ENCODE peak calls at places on chromosome 21, in ten cellular contexts. S is heart right ventricle, V is lower lobe of right lung, I is kidney, Y is breast epithelium, N is tibial artery, J is endothelial cell of umbilical vein, C is tibial nerve, E is stomach, M is fibroblast of lung. R is an unnamed sample.

GRCh38 chr21:45537746-45538291 is 4.4 kb downstream of the SLC19A1 start:
- DNase-seq in J (no peak), C (no peak), Y (peak), M (no peak), I (peak), N (peak), E (peak), V (peak), S (no peak), R (no peak)

GRCh38 chr21:42443181-42443785 is 39.6 kb downstream of the UBASH3A start:
- DNase-seq in N (peak), C (no peak), V (no peak), M (no peak), J (no peak), I (no peak), S (no peak), Y (no peak), E (no peak), R (no peak)

GRCh38 chr21:41348434-41348833 is 13.4 kb upstream of the MX2 start:
- DNase-seq in E (no peak), I (no peak), J (no peak), M (no peak), C (no peak), V (no peak), Y (no peak), N (no peak), S (no peak), R (no peak)

GRCh38 chr21:45547211-45547900 is 5.1 kb upstream of the SLC19A1 start:
- DNase-seq in M (no peak), J (no peak), V (no peak), N (peak), E (no peak), C (no peak), Y (no peak), I (peak), S (no peak), R (no peak)

GRCh38 chr21:36320421-36321324 is 676 bp downstream of the MORC3 start:
- DNase-seq in E (peak), C (peak), Y (peak), S (no peak), N (peak), M (peak), J (peak), V (peak), I (peak), R (peak)

GRCh38 chr21:25878334-25878733 is 143.6 kb downstream of the GABPA start:
- DNase-seq in V (no peak), M (peak), N (no peak), I (no peak), Y (no peak), S (no peak), C (no peak), E (no peak), J (no peak), R (peak)

GRCh38 chr21:35338881-35339632 is 290.0 kb upstream of the RUNX1 start:
- DNase-seq in E (no peak), M (no peak), S (no peak), V (no peak), Y (no peak), I (no peak), J (no peak), C (no peak), N (no peak), R (no peak)

GRCh38 chr21:46351476-46352155 is 27.7 kb downstream of the PCNT start:
- DNase-seq in M (no peak), C (no peak), J (no peak), E (no peak), V (no peak), I (no peak), Y (no peak), S (no peak), N (no peak), R (no peak)

GRCh38 chr21:23009360-23009759 is 2011.2 kb downstream of the NCAM2 start:
- DNase-seq in Y (no peak), S (no peak), V (no peak), N (no peak), M (no peak), I (no peak), J (no peak), E (no peak), C (no peak), R (no peak)

GRCh38 chr21:31894441-31894840 is 21.6 kb downstream of the HUNK start:
- DNase-seq in N (no peak), I (no peak), Y (no peak), J (no peak), E (no peak), S (no peak), M (no peak), V (no peak), C (no peak), R (no peak)

GRCh38 chr21:32411366-32412161 is 942 bp upstream of the EVA1C start:
- DNase-seq in V (peak), Y (peak), E (peak), N (peak), M (peak), C (peak), J (peak), I (peak), S (peak), R (peak)

GRCh38 chr21:43287974-43288755 is 119.4 kb downstream of the CRYAA start:
- DNase-seq in N (no peak), V (peak), M (no peak), J (no peak), I (peak), Y (no peak), E (peak), C (no peak), S (no peak), R (no peak)

GRCh38 chr21:44709426-44710293 is 1.7 kb downstream of the TSPEAR start:
- DNase-seq in M (peak), C (no peak), S (no peak), I (peak), Y (peak), E (no peak), J (no peak), N (peak), V (no peak), R (no peak)

GRCh38 chr21:29753216-29753615 is 186.6 kb downstream of the GRIK1 start:
- DNase-seq in I (no peak), C (no peak), S (no peak), V (no peak), J (no peak), M (no peak), Y (no peak), E (no peak), N (no peak), R (no peak)

GRCh38 chr21:25967566-25968438 is 202.8 kb downstream of the APP start:
- DNase-seq in S (no peak), Y (no peak), J (peak), E (no peak), V (no peak), I (no peak), C (no peak), M (peak), N (no peak), R (peak)

GRCh38 chr21:28771790-28772501 is 220.7 kb downstream of the LTN1 start:
- DNase-seq in M (peak), J (no peak), S (no peak), E (no peak), V (no peak), N (no peak), Y (no peak), C (no peak), I (no peak), R (peak)

GRCh38 chr21:44687671-44688070 is 5.7 kb upstream of the KRTAP12-1 start:
- DNase-seq in M (no peak), E (no peak), I (peak), N (no peak), Y (no peak), J (no peak), S (no peak), V (no peak), C (no peak), R (no peak)

DNA sequence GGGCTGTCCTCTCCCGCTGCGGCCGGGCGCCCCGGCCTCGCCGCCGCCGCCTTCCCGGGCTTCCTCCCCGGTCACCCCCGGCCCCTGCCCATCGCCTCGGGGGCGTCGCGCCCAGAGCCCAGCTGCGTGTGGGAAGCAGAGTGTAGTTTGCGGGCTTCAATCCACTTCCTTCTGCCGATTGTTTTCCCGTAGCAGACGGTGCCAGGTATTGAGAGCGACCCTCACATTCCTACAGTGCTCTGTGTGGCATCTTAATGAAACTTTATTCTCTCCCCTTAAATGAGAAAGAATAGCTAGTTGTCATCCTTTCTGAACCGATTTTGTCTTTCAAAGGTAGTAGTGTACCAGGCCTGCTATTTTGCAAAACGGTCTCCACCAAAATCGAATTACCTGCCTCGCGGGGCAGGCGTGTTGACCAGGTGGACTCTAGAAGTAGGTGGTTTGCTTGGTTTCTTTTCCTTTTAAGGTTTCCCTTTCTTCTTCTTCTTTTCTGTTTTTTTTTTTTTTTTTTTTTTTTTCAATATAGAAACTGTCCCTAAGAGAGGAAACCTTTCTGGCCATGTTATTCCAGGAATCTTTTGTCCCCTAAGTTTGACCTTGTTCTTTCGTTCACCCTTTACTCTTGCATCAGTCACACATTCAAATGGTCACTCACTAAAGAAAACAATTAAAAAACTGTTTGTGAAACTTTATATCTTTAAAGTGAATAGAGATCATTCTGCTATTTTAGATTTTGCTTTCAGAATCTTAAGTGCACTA is 881 bp downstream of the USP25 start:
- DNase-seq in V (no peak), S (peak), N (no peak), J (peak), E (no peak), I (no peak), C (no peak), Y (no peak), M (no peak), R (no peak)
- TF ChIP-seq CTCF in V (no peak), S (no peak), N (no peak), J (no peak), E (no peak), I (no peak), C (no peak), Y (no peak), M (no peak), R (no peak)

GRCh38 chr21:20329636-20330035 is 668.6 kb upstream of the NCAM2 start:
- DNase-seq in M (no peak), N (no peak), C (no peak), J (no peak), V (no peak), E (no peak), I (no peak), S (no peak), Y (no peak), R (no peak)
- H3K27ac ChIP-seq in M (no peak), N (no peak), C (no peak), J (no peak), V (no peak), E (no peak), I (no peak), S (no peak), Y (no peak), R (no peak)

DNA sequence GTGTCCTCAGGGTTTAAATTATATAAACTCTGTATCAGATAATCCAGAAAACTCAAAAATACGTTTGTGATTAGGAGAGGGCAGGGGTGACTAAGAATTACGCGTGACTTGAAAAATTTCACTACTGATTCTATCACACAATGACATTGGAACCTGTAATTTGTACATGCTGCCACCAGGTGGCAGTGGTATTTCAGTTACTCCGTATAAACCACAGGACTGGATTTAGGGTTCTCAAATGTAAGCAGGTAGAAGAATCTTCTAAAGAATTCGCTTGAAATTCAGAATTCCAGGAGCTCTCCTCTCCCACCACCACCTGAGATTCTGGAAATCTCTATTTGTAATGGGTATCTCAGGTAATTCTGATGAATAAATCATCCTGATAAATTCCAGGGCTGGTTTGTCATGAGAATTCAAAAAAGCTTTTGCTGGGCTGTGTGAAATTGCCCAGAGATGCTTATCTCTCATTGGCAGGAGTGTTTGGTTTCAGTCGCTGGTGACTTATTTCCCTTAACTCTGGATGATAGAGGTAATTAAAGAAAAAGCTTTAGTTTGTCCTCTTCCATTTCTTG is 1.7 kb upstream of the KRTAP7-1 start:
- DNase-seq in C (no peak), V (no peak), S (no peak), I (no peak), Y (no peak), M (no peak), J (no peak), E (no peak), N (no peak), R (no peak)
- TF ChIP-seq CTCF in C (peak), V (peak), S (peak), I (peak), Y (no peak), M (peak), J (no peak), E (peak), N (no peak), R (peak)

DNA sequence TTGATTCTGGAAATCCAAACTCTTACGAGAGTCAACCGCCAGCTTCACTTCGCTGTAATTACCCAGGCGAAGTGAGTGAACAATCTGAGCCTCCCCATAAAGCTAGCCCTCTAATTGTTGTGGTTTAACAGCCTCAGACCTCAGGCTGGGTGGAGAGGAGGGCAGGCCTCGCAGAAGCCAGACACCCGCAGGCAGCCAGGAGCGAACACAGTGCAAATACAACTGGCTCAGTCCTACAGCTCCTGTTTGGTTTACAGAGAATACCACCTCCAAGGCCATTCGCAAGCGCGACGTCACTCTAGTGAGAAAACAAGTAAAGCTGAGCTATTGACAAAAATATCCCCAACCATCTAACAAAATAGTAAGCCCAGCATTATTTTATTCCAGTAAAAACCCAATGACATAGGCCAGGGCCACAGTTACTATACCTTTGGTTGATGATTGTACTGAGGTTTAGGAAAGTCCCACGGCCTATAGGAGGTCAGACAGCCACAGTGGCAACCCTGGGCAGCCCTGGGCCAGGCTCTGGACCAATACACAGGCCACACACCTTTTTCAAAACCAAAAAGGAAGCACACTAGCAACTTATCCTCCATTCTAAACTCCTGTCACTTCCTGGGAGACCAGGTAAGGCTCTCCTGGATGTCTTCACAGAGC is 163.3 kb downstream of the ETS2 start:
- DNase-seq in C (no peak), N (no peak), J (no peak), I (no peak), M (no peak), E (no peak), S (no peak), V (no peak), Y (no peak), R (no peak)
- H3K27ac ChIP-seq in C (no peak), N (no peak), J (no peak), I (no peak), M (no peak), E (no peak), S (no peak), V (no peak), Y (no peak), R (no peak)

R was measured in astrocyte.